ENCODE peak calls at places on chromosomes 4 and X, in seven cellular contexts. One of them, this sample, is unnamed.

GRCh38 chr4:10090467-10091250 is 25.9 kb downstream of the WDR1 start:
- DNase-seq in ovary: no peak
- DNase-seq in astrocyte of the spinal cord: no peak
- DNase-seq in heart left ventricle: no peak
- DNase-seq in cardiac fibroblast: no peak
- DNase-seq in nephron progenitor cell: no peak
- DNase-seq in esophagus squamous epithelium: no peak
- DNase-seq in this sample: no peak

GRCh38 chr4:98778206-98778605 is 119.8 kb upstream of the TSPAN5 start:
- DNase-seq in ovary: no peak
- DNase-seq in astrocyte of the spinal cord: peak
- DNase-seq in heart left ventricle: no peak
- DNase-seq in cardiac fibroblast: peak
- DNase-seq in nephron progenitor cell: no peak
- DNase-seq in esophagus squamous epithelium: no peak
- DNase-seq in this sample: no peak

GRCh38 chrX:2572740-2573139 is 72.0 kb upstream of the DHRSX start:
- DNase-seq in ovary: no peak
- DNase-seq in astrocyte of the spinal cord: peak
- DNase-seq in heart left ventricle: no peak
- DNase-seq in cardiac fibroblast: peak
- DNase-seq in nephron progenitor cell: no peak
- DNase-seq in esophagus squamous epithelium: no peak
- DNase-seq in this sample: no peak

GRCh38 chr4:102687373-102687981 is 73.3 kb downstream of the MANBA start:
- DNase-seq in ovary: no peak
- DNase-seq in astrocyte of the spinal cord: peak
- DNase-seq in heart left ventricle: no peak
- DNase-seq in cardiac fibroblast: peak
- DNase-seq in nephron progenitor cell: no peak
- DNase-seq in esophagus squamous epithelium: no peak
- DNase-seq in this sample: no peak

GRCh38 chr4:26459054-26459755 is 31.1 kb downstream of the CCKAR start:
- DNase-seq in ovary: no peak
- DNase-seq in astrocyte of the spinal cord: peak
- DNase-seq in heart left ventricle: no peak
- DNase-seq in cardiac fibroblast: peak
- DNase-seq in nephron progenitor cell: no peak
- DNase-seq in esophagus squamous epithelium: no peak
- DNase-seq in this sample: no peak

GRCh38 chr4:105145913-105146285 is 777 bp upstream of the TET2 start:
- DNase-seq in ovary: no peak
- DNase-seq in astrocyte of the spinal cord: peak
- DNase-seq in heart left ventricle: no peak
- DNase-seq in cardiac fibroblast: no peak
- DNase-seq in nephron progenitor cell: no peak
- DNase-seq in esophagus squamous epithelium: peak
- DNase-seq in this sample: no peak

GRCh38 chrX:53445977-53446376 is 11.8 kb upstream of the HSD17B10 start:
- DNase-seq in ovary: no peak
- DNase-seq in astrocyte of the spinal cord: peak
- DNase-seq in heart left ventricle: no peak
- DNase-seq in cardiac fibroblast: peak
- DNase-seq in nephron progenitor cell: peak
- DNase-seq in esophagus squamous epithelium: no peak
- DNase-seq in this sample: peak

GRCh38 chrX:10022580-10023245 is 55.6 kb downstream of the CLDN34 start:
- DNase-seq in ovary: no peak
- DNase-seq in astrocyte of the spinal cord: peak
- DNase-seq in heart left ventricle: peak
- DNase-seq in cardiac fibroblast: peak
- DNase-seq in nephron progenitor cell: no peak
- DNase-seq in esophagus squamous epithelium: no peak
- DNase-seq in this sample: no peak

GRCh38 chr4:28075557-28075956 is 1214.9 kb downstream of the STIM2 start:
- DNase-seq in ovary: no peak
- DNase-seq in astrocyte of the spinal cord: no peak
- DNase-seq in heart left ventricle: no peak
- DNase-seq in cardiac fibroblast: no peak
- DNase-seq in nephron progenitor cell: no peak
- DNase-seq in esophagus squamous epithelium: no peak
- DNase-seq in this sample: no peak

GRCh38 chr4:78481180-78481579 is 70.4 kb upstream of the ANXA3 start:
- DNase-seq in ovary: no peak
- DNase-seq in astrocyte of the spinal cord: peak
- DNase-seq in heart left ventricle: no peak
- DNase-seq in cardiac fibroblast: peak
- DNase-seq in nephron progenitor cell: no peak
- DNase-seq in esophagus squamous epithelium: no peak
- DNase-seq in this sample: no peak

GRCh38 chrX:133265331-133265730 is 47.2 kb upstream of the TFDP3 start:
- DNase-seq in ovary: no peak
- DNase-seq in astrocyte of the spinal cord: peak
- DNase-seq in heart left ventricle: no peak
- DNase-seq in cardiac fibroblast: no peak
- DNase-seq in nephron progenitor cell: peak
- DNase-seq in esophagus squamous epithelium: no peak
- DNase-seq in this sample: no peak

GRCh38 chrX:101417981-101418841 is 10.2 kb downstream of the HNRNPH2 start:
- DNase-seq in ovary: peak
- DNase-seq in astrocyte of the spinal cord: peak
- DNase-seq in heart left ventricle: peak
- DNase-seq in cardiac fibroblast: peak
- DNase-seq in nephron progenitor cell: peak
- DNase-seq in esophagus squamous epithelium: no peak
- DNase-seq in this sample: peak

GRCh38 chrX:121733514-121733913 is 686.1 kb downstream of the GLUD2 start:
- DNase-seq in ovary: no peak
- DNase-seq in astrocyte of the spinal cord: no peak
- DNase-seq in heart left ventricle: no peak
- DNase-seq in cardiac fibroblast: no peak
- DNase-seq in nephron progenitor cell: no peak
- DNase-seq in esophagus squamous epithelium: no peak
- DNase-seq in this sample: no peak

GRCh38 chrX:83419030-83419792 is 88.9 kb upstream of the POU3F4 start:
- DNase-seq in ovary: no peak
- DNase-seq in astrocyte of the spinal cord: no peak
- DNase-seq in heart left ventricle: no peak
- DNase-seq in cardiac fibroblast: no peak
- DNase-seq in nephron progenitor cell: no peak
- DNase-seq in esophagus squamous epithelium: no peak
- DNase-seq in this sample: no peak

GRCh38 chr4:16253127-16253960 is 27.1 kb upstream of the TAPT1 start:
- DNase-seq in ovary: no peak
- DNase-seq in astrocyte of the spinal cord: peak
- DNase-seq in heart left ventricle: no peak
- DNase-seq in cardiac fibroblast: peak
- DNase-seq in nephron progenitor cell: no peak
- DNase-seq in esophagus squamous epithelium: no peak
- DNase-seq in this sample: no peak

GRCh38 chrX:20514358-20514757 is 247.6 kb upstream of the RPS6KA3 start:
- DNase-seq in ovary: no peak
- DNase-seq in astrocyte of the spinal cord: peak
- DNase-seq in heart left ventricle: no peak
- DNase-seq in cardiac fibroblast: peak
- DNase-seq in nephron progenitor cell: no peak
- DNase-seq in esophagus squamous epithelium: no peak
- DNase-seq in this sample: no peak

GRCh38 chrX:124818764-124819163 is 472.4 kb downstream of the SH2D1A start:
- DNase-seq in ovary: no peak
- DNase-seq in astrocyte of the spinal cord: no peak
- DNase-seq in heart left ventricle: no peak
- DNase-seq in cardiac fibroblast: no peak
- DNase-seq in nephron progenitor cell: no peak
- DNase-seq in esophagus squamous epithelium: no peak
- DNase-seq in this sample: no peak

GRCh38 chr4:27760176-27760575 is 899.5 kb downstream of the STIM2 start:
- DNase-seq in ovary: no peak
- DNase-seq in astrocyte of the spinal cord: no peak
- DNase-seq in heart left ventricle: no peak
- DNase-seq in cardiac fibroblast: no peak
- DNase-seq in nephron progenitor cell: no peak
- DNase-seq in esophagus squamous epithelium: no peak
- DNase-seq in this sample: no peak

GRCh38 chr4:55398966-55399365 is 3.2 kb downstream of the TMEM165 start:
- DNase-seq in ovary: no peak
- DNase-seq in astrocyte of the spinal cord: no peak
- DNase-seq in heart left ventricle: no peak
- DNase-seq in cardiac fibroblast: no peak
- DNase-seq in nephron progenitor cell: no peak
- DNase-seq in esophagus squamous epithelium: no peak
- DNase-seq in this sample: peak

GRCh38 chr4:100257567-100257966 is 67.3 kb upstream of the DDIT4L start:
- DNase-seq in ovary: no peak
- DNase-seq in astrocyte of the spinal cord: no peak
- DNase-seq in heart left ventricle: no peak
- DNase-seq in cardiac fibroblast: no peak
- DNase-seq in nephron progenitor cell: no peak
- DNase-seq in esophagus squamous epithelium: no peak
- DNase-seq in this sample: no peak

GRCh38 chr4:119559044-119559647 is 69.5 kb downstream of the PDE5A start:
- DNase-seq in ovary: no peak
- DNase-seq in astrocyte of the spinal cord: peak
- DNase-seq in heart left ventricle: no peak
- DNase-seq in cardiac fibroblast: peak
- DNase-seq in nephron progenitor cell: no peak
- DNase-seq in esophagus squamous epithelium: no peak
- DNase-seq in this sample: no peak
- TF ChIP-seq CTCF in ovary: no peak
- TF ChIP-seq CTCF in astrocyte of the spinal cord: peak
- TF ChIP-seq CTCF in heart left ventricle: peak
- TF ChIP-seq CTCF in cardiac fibroblast: peak
- TF ChIP-seq CTCF in nephron progenitor cell: peak
- TF ChIP-seq CTCF in esophagus squamous epithelium: no peak
- TF ChIP-seq CTCF in this sample: peak

GRCh38 chr4:115851918-115852766 is 738.7 kb upstream of the NDST4 start:
- DNase-seq in ovary: no peak
- DNase-seq in astrocyte of the spinal cord: peak
- DNase-seq in heart left ventricle: no peak
- DNase-seq in cardiac fibroblast: peak
- DNase-seq in nephron progenitor cell: peak
- DNase-seq in esophagus squamous epithelium: no peak
- DNase-seq in this sample: peak
- TF ChIP-seq CTCF in ovary: no peak
- TF ChIP-seq CTCF in astrocyte of the spinal cord: peak
- TF ChIP-seq CTCF in heart left ventricle: no peak
- TF ChIP-seq CTCF in cardiac fibroblast: no peak
- TF ChIP-seq CTCF in nephron progenitor cell: peak
- TF ChIP-seq CTCF in esophagus squamous epithelium: no peak
- TF ChIP-seq CTCF in this sample: peak

GRCh38 chr4:130124066-130124465 is 1028.1 kb downstream of the C4orf33 start:
- DNase-seq in ovary: no peak
- DNase-seq in astrocyte of the spinal cord: no peak
- DNase-seq in heart left ventricle: no peak
- DNase-seq in cardiac fibroblast: no peak
- DNase-seq in nephron progenitor cell: no peak
- DNase-seq in esophagus squamous epithelium: no peak
- DNase-seq in this sample: no peak
- TF ChIP-seq CTCF in ovary: no peak
- TF ChIP-seq CTCF in astrocyte of the spinal cord: no peak
- TF ChIP-seq CTCF in heart left ventricle: no peak
- TF ChIP-seq CTCF in cardiac fibroblast: no peak
- TF ChIP-seq CTCF in nephron progenitor cell: no peak
- TF ChIP-seq CTCF in esophagus squamous epithelium: no peak
- TF ChIP-seq CTCF in this sample: no peak

GRCh38 chr4:71774136-71774535 is 9.7 kb downstream of the GC start:
- DNase-seq in ovary: no peak
- DNase-seq in astrocyte of the spinal cord: no peak
- DNase-seq in heart left ventricle: no peak
- DNase-seq in cardiac fibroblast: no peak
- DNase-seq in nephron progenitor cell: no peak
- DNase-seq in esophagus squamous epithelium: no peak
- DNase-seq in this sample: no peak

GRCh38 chr4:71775449-71775848 is 8.4 kb downstream of the GC start:
- DNase-seq in ovary: no peak
- DNase-seq in astrocyte of the spinal cord: no peak
- DNase-seq in heart left ventricle: no peak
- DNase-seq in cardiac fibroblast: no peak
- DNase-seq in nephron progenitor cell: no peak
- DNase-seq in esophagus squamous epithelium: no peak
- DNase-seq in this sample: no peak

GRCh38 chr4:71771613-71772012 is 12.3 kb downstream of the GC start:
- DNase-seq in ovary: no peak
- DNase-seq in astrocyte of the spinal cord: no peak
- DNase-seq in heart left ventricle: no peak
- DNase-seq in cardiac fibroblast: no peak
- DNase-seq in nephron progenitor cell: no peak
- DNase-seq in esophagus squamous epithelium: no peak
- DNase-seq in this sample: no peak

GRCh38 chr4:71773004-71773403 is 10.9 kb downstream of the GC start:
- DNase-seq in ovary: no peak
- DNase-seq in astrocyte of the spinal cord: no peak
- DNase-seq in heart left ventricle: no peak
- DNase-seq in cardiac fibroblast: no peak
- DNase-seq in nephron progenitor cell: no peak
- DNase-seq in esophagus squamous epithelium: no peak
- DNase-seq in this sample: no peak

GRCh38 chr4:71772592-71772991 is 11.3 kb downstream of the GC start:
- DNase-seq in ovary: no peak
- DNase-seq in astrocyte of the spinal cord: no peak
- DNase-seq in heart left ventricle: no peak
- DNase-seq in cardiac fibroblast: no peak
- DNase-seq in nephron progenitor cell: no peak
- DNase-seq in esophagus squamous epithelium: no peak
- DNase-seq in this sample: no peak
- TF ChIP-seq CTCF in ovary: no peak
- TF ChIP-seq CTCF in astrocyte of the spinal cord: no peak
- TF ChIP-seq CTCF in heart left ventricle: no peak
- TF ChIP-seq CTCF in cardiac fibroblast: no peak
- TF ChIP-seq CTCF in nephron progenitor cell: no peak
- TF ChIP-seq CTCF in esophagus squamous epithelium: no peak
- TF ChIP-seq CTCF in this sample: no peak

GRCh38 chr4:165861378-165861777 is 11.7 kb upstream of the TLL1 start:
- DNase-seq in ovary: no peak
- DNase-seq in astrocyte of the spinal cord: no peak
- DNase-seq in heart left ventricle: no peak
- DNase-seq in cardiac fibroblast: no peak
- DNase-seq in nephron progenitor cell: no peak
- DNase-seq in esophagus squamous epithelium: no peak
- DNase-seq in this sample: no peak
- TF ChIP-seq CTCF in ovary: no peak
- TF ChIP-seq CTCF in astrocyte of the spinal cord: no peak
- TF ChIP-seq CTCF in heart left ventricle: no peak
- TF ChIP-seq CTCF in cardiac fibroblast: no peak
- TF ChIP-seq CTCF in nephron progenitor cell: no peak
- TF ChIP-seq CTCF in esophagus squamous epithelium: no peak
- TF ChIP-seq CTCF in this sample: no peak